ENCODE peak calls at places on chromosomes 4 and X, in seven cellular contexts. P is GM23248, D is HCT116, O is PC-3, B is neural progenitor cell, G is MM.1S, V is hepatocyte. K is an unnamed sample.

GRCh38 chrX:69546978-69547377 is 42.9 kb downstream of the NALF2 start:
- DNase-seq in D (no peak), B (no peak), O (no peak), G (no peak), P (no peak), V (no peak), K (no peak)

GRCh38 chr4:140044314-140044991 is 109.5 kb downstream of the MAML3 start:
- DNase-seq in O (no peak), P (no peak), B (no peak), V (no peak), G (no peak), D (no peak), K (no peak)

GRCh38 chr4:3708611-3709010 is 57.6 kb upstream of the ADRA2C start:
- DNase-seq in P (no peak), G (no peak), V (no peak), O (no peak), D (no peak), B (no peak), K (no peak)

GRCh38 chrX:19926095-19926494 is 38.7 kb upstream of the SH3KBP1 start:
- DNase-seq in P (no peak), D (no peak), B (no peak), G (peak), O (no peak), V (no peak), K (no peak)

GRCh38 chr4:45453258-45453841 is 670.5 kb downstream of the GABRG1 start:
- DNase-seq in P (peak), G (peak), D (no peak), B (peak), V (peak), O (peak), K (peak)

GRCh38 chr4:113446019-113446418 is 315.5 kb downstream of the CAMK2D start:
- DNase-seq in D (peak), O (peak), P (peak), V (no peak), B (peak), G (no peak), K (no peak)

GRCh38 chr4:47643845-47644244 is 158.8 kb downstream of the ATP10D start:
- DNase-seq in V (no peak), D (no peak), O (no peak), G (no peak), P (no peak), B (no peak), K (peak)

GRCh38 chrX:50700921-50701320 is 113.1 kb downstream of the SHROOM4 start:
- DNase-seq in P (peak), O (no peak), D (no peak), B (peak), V (no peak), G (no peak), K (peak)

GRCh38 chrX:41066391-41066790 is 18.9 kb upstream of the USP9X start:
- DNase-seq in V (no peak), D (no peak), B (no peak), O (no peak), G (no peak), P (no peak), K (no peak)

GRCh38 chrX:97089116-97089515 is 205.4 kb downstream of the RPA4 start:
- DNase-seq in P (no peak), D (no peak), B (no peak), O (no peak), G (no peak), V (no peak), K (no peak)

GRCh38 chr4:85968945-85969830 is 390.7 kb downstream of the MAPK10 start:
- DNase-seq in V (peak), D (no peak), O (peak), G (peak), P (peak), B (peak), K (peak)

GRCh38 chr4:159400782-159401712 is 298.2 kb downstream of the RAPGEF2 start:
- DNase-seq in G (no peak), V (peak), P (peak), D (no peak), B (no peak), O (no peak), K (no peak)

GRCh38 chr4:67332627-67333026 is 212.7 kb downstream of the CENPC start:
- DNase-seq in B (peak), V (peak), G (peak), O (peak), P (peak), D (no peak), K (peak)

GRCh38 chrX:129714581-129714980 is 24.2 kb upstream of the XPNPEP2 start:
- DNase-seq in V (no peak), D (no peak), O (peak), B (no peak), P (no peak), G (no peak), K (no peak)

GRCh38 chr4:5471691-5472090 is 236.7 kb downstream of the EVC2 start:
- DNase-seq in O (no peak), P (no peak), V (no peak), D (no peak), B (no peak), G (no peak), K (no peak)

GRCh38 chr4:83413676-83414075 is 41.9 kb downstream of the HELQ start:
- DNase-seq in D (no peak), G (no peak), V (no peak), P (peak), O (no peak), B (no peak), K (no peak)

DNA sequence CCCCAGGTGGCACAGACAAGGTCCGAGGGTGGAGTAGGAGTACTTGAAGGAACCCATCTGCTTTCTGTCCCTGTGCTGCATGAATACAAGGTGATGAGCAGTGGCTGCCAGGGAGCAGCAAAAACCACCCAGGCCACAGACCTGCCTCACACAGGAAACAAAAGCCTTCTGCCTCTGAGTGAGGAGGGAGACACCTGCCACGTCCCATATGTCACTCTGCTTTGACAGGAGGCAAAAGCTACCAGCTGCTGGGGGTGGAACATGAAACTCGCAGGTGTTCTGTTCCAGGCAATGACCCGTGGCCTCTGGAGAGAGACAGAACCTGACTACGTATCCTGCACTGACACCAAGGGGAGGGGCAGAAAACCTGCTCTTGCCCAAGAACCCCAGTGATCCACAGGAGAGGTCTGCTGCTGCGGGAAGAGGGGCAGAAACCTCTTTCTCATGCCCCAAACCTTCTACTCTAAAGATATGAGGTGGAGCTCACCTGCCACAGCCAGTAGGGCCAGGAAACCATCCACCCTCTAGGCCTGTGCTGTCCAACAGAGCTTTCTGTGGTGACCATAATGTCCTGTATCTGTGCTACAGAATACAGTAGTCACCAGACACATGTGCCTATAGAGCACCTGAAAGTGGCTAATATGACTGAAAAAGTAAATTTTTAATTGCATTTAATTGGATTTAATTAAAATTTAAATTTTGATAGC is 172.9 kb downstream of the PRDM5 start:
- DNase-seq in V (no peak), D (no peak), O (no peak), G (peak), B (no peak), P (no peak), K (no peak)
- TF ChIP-seq EZH2phosphoT487 in V (no peak), D (no peak), O (no peak), G (no peak), B (no peak), P (no peak), K (no peak)

GRCh38 chr4:165874072-165874798 is 1.2 kb downstream of the TLL1 start:
- DNase-seq in D (no peak), P (no peak), V (peak), O (peak), B (peak), G (no peak), K (peak)

GRCh38 chr4:165873298-165874071 is 448 bp downstream of the TLL1 start:
- DNase-seq in P (peak), D (no peak), V (peak), G (peak), O (peak), B (peak), K (peak)

GRCh38 chr4:165875446-165875845 is 2.4 kb downstream of the TLL1 start:
- DNase-seq in D (no peak), O (no peak), V (no peak), G (no peak), B (no peak), P (no peak), K (no peak)

GRCh38 chr4:165874799-165875371 is 1.8 kb downstream of the TLL1 start:
- DNase-seq in P (no peak), V (peak), O (peak), B (peak), G (no peak), D (no peak), K (peak)

GRCh38 chr4:165872443-165873297 is at the start of gene TLL1:
- DNase-seq in B (peak), D (no peak), P (no peak), O (peak), V (peak), G (no peak), K (peak)
- TF ChIP-seq EZH2 in B (no peak), D (no peak), P (no peak), O (no peak), V (peak), G (no peak), K (peak)

DNA sequence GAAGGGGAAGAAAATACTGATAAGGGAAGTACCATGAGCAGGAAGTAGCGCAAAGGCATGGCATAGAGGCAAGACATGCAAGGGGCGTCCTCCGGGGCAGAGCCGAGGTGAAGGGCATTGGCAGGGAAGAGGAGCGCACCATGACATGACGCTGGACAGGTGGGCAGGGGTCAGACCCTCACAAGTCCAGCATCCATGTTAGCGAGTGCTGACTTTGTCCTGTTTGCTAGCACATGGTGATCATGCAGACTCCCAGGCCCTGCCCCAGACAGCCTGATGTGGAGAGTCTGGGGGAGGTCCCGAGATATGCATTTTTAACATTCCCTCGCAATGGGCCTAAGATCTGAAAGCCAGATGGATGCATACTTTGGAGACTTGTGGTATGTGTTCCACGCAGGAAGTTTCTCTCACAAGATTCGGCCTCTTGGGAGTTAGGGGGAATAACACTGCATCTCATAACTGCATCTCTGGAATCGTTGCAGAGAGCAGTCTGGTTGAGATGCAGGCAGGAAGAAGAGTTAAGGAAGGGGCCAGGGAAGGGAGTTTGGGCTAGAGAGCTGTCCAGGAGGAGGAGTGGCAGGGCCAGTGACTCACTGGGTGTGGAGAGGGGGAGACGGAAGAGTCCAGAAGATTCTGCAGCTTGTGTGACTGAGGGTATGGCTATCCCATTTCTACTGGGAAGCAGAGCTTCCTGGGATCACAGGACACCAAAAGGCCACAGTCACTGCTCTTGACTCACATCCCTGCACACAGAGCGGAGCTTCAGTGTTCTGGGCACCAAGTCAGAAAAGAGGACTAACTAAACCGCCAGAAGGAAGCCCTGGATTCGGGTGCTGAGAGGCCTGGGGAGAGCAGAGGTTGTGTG is 59.7 kb downstream of the FAM184B start:
- DNase-seq in O (peak), D (no peak), P (peak), V (no peak), B (no peak), G (no peak), K (no peak)
- TF ChIP-seq EZH2phosphoT487 in O (no peak), D (no peak), P (no peak), V (no peak), B (no peak), G (no peak), K (no peak)

DNA sequence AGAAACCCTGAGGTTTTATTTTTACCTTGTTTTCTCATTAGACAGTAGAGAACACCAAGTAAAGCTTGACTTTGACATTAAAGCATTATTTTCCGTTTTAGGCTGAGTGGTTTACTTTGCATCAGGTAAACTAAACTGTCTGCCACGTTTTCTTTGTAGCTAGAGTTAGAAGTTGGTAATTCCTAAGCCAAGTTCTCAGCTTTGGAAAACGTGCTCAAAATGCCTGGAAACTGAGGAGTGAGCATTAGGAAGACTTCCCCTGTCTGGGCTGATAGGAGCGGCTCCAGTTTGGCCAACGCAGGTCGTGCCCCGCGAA is 815 bp downstream of the PDLIM3 start:
- DNase-seq in O (no peak), V (no peak), B (no peak), P (no peak), G (no peak), D (no peak), K (no peak)
- TF ChIP-seq EZH2 in O (no peak), V (no peak), B (no peak), P (no peak), G (no peak), D (no peak), K (no peak)

GRCh38 chrX:38233891-38234807 is 13.5 kb upstream of the SRPX start:
- DNase-seq in G (no peak), V (no peak), D (no peak), O (peak), B (no peak), P (peak), K (peak)
- TF ChIP-seq EZH2phosphoT487 in G (no peak), V (no peak), D (no peak), O (no peak), B (no peak), P (no peak), K (no peak)

DNA sequence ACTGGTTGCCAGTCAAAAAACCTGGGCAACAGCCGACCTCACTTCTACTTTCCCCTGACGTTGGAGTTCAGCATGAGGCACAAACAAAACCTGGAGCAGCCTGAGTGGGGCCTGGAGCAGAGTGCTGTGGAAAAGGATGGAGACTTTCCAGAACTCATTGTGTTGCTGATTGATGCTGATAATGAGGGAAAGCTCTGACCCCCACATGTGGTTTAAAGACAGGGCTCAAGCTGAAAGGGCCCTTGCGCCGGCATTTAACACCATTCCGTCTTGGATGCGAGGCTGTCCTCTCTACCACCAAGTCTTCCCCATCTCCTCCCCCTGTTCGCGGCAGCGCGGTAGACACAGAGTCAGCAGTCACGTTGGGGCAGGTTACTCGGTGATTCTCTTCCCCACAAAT is 630 bp downstream of the CCDC158 start:
- DNase-seq in V (no peak), O (no peak), D (no peak), G (no peak), B (no peak), P (no peak), K (peak)
- TF ChIP-seq EZH2 in V (no peak), O (no peak), D (no peak), G (no peak), B (no peak), P (no peak), K (no peak)

GRCh38 chr4:146548443-146548842 is 26.7 kb upstream of the SLC10A7 start:
- DNase-seq in V (no peak), D (no peak), G (peak), O (no peak), B (no peak), P (no peak), K (no peak)

GRCh38 chr4:146545102-146545501 is 23.4 kb upstream of the SLC10A7 start:
- DNase-seq in B (peak), D (no peak), G (peak), V (peak), P (peak), O (peak), K (peak)

DNA sequence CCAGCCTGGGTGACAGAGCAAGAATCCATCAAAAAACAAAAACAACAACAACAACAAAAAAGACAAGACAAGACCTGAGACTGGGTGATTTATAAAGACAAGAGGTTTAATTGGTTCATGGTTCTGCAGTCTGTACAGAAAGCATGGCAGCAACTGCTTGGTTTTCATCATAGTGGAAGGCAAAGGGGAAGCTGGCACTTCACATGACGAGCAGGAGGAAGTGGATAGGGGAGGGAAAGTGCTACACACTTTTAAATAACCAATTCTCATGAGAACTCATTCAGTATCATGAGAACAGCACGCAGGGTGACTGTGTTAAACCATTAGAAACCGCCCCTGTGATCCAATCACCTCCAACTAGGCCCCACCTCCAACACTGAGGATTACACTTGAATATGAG is 28.4 kb upstream of the SLC10A7 start:
- DNase-seq in D (no peak), B (no peak), G (no peak), O (no peak), V (no peak), P (no peak), K (no peak)
- TF ChIP-seq EZH2phosphoT487 in D (no peak), B (no peak), G (no peak), O (no peak), V (no peak), P (no peak), K (no peak)